ENCODE peak calls at places on chromosome 12, in seven cellular contexts. One of them, this sample, is unnamed.
A peak's percentile ranks its signal among the peaks of the same experiment; 100 is the strongest.

GRCh38 chr12:52037248-52037861 is 13.9 kb upstream of the NR4A1 start:
- DNase-seq in GM23248: peak; percentile 81
- DNase-seq in breast epithelium: peak; percentile 68
- DNase-seq in left ventricle myocardium inferior: peak; percentile 58
- DNase-seq in tibial artery: peak; percentile 91
- DNase-seq in heart left ventricle: peak; percentile 70
- DNase-seq in CD8-positive, alpha-beta T cell: no peak
- DNase-seq in this sample: no peak

GRCh38 chr12:2876431-2877046 is 435 bp downstream of the FOXM1 start:
- DNase-seq in GM23248: peak; percentile 57
- DNase-seq in breast epithelium: no peak
- DNase-seq in left ventricle myocardium inferior: no peak
- DNase-seq in tibial artery: no peak
- DNase-seq in heart left ventricle: no peak
- DNase-seq in CD8-positive, alpha-beta T cell: no peak
- DNase-seq in this sample: no peak

GRCh38 chr12:50734409-50735263 is 29.3 kb upstream of the ATF1 start:
- DNase-seq in GM23248: peak; percentile 56
- DNase-seq in breast epithelium: no peak
- DNase-seq in left ventricle myocardium inferior: no peak
- DNase-seq in tibial artery: no peak
- DNase-seq in heart left ventricle: no peak
- DNase-seq in CD8-positive, alpha-beta T cell: no peak
- DNase-seq in this sample: no peak

GRCh38 chr12:15978431-15978950 is 67.4 kb downstream of the DERA start:
- DNase-seq in GM23248: peak; percentile 44
- DNase-seq in breast epithelium: no peak
- DNase-seq in left ventricle myocardium inferior: no peak
- DNase-seq in tibial artery: no peak
- DNase-seq in heart left ventricle: no peak
- DNase-seq in CD8-positive, alpha-beta T cell: no peak
- DNase-seq in this sample: no peak

GRCh38 chr12:26295001-26295400 is 99.6 kb downstream of the SSPN start:
- DNase-seq in GM23248: no peak
- DNase-seq in breast epithelium: no peak
- DNase-seq in left ventricle myocardium inferior: no peak
- DNase-seq in tibial artery: no peak
- DNase-seq in heart left ventricle: no peak
- DNase-seq in CD8-positive, alpha-beta T cell: no peak
- DNase-seq in this sample: no peak

GRCh38 chr12:69998011-69998410 is 173.0 kb downstream of the MYRFL start:
- DNase-seq in GM23248: no peak
- DNase-seq in breast epithelium: no peak
- DNase-seq in left ventricle myocardium inferior: no peak
- DNase-seq in tibial artery: no peak
- DNase-seq in heart left ventricle: no peak
- DNase-seq in CD8-positive, alpha-beta T cell: no peak
- DNase-seq in this sample: no peak

GRCh38 chr12:2543801-2544200 is 251.0 kb upstream of the FKBP4 start:
- DNase-seq in GM23248: no peak
- DNase-seq in breast epithelium: no peak
- DNase-seq in left ventricle myocardium inferior: no peak
- DNase-seq in tibial artery: no peak
- DNase-seq in heart left ventricle: no peak
- DNase-seq in CD8-positive, alpha-beta T cell: no peak
- DNase-seq in this sample: no peak

GRCh38 chr12:59500915-59501314 is 94.9 kb upstream of the SLC16A7 start:
- DNase-seq in GM23248: no peak
- DNase-seq in breast epithelium: no peak
- DNase-seq in left ventricle myocardium inferior: no peak
- DNase-seq in tibial artery: no peak
- DNase-seq in heart left ventricle: no peak
- DNase-seq in CD8-positive, alpha-beta T cell: no peak
- DNase-seq in this sample: peak; percentile 27

GRCh38 chr12:91179315-91179714 is 3.3 kb downstream of the DCN start:
- DNase-seq in GM23248: peak; percentile 70
- DNase-seq in breast epithelium: no peak
- DNase-seq in left ventricle myocardium inferior: no peak
- DNase-seq in tibial artery: no peak
- DNase-seq in heart left ventricle: no peak
- DNase-seq in CD8-positive, alpha-beta T cell: no peak
- DNase-seq in this sample: no peak

GRCh38 chr12:65952737-65953209 is 128.5 kb downstream of the HMGA2 start:
- DNase-seq in GM23248: peak; percentile 82
- DNase-seq in breast epithelium: no peak
- DNase-seq in left ventricle myocardium inferior: no peak
- DNase-seq in tibial artery: no peak
- DNase-seq in heart left ventricle: no peak
- DNase-seq in CD8-positive, alpha-beta T cell: no peak
- DNase-seq in this sample: no peak

GRCh38 chr12:65951697-65952096 is 127.4 kb downstream of the HMGA2 start:
- DNase-seq in GM23248: no peak
- DNase-seq in breast epithelium: no peak
- DNase-seq in left ventricle myocardium inferior: no peak
- DNase-seq in tibial artery: no peak
- DNase-seq in heart left ventricle: no peak
- DNase-seq in CD8-positive, alpha-beta T cell: no peak
- DNase-seq in this sample: no peak

GRCh38 chr12:65955418-65955817 is 131.1 kb downstream of the HMGA2 start:
- DNase-seq in GM23248: no peak
- DNase-seq in breast epithelium: no peak
- DNase-seq in left ventricle myocardium inferior: no peak
- DNase-seq in tibial artery: no peak
- DNase-seq in heart left ventricle: no peak
- DNase-seq in CD8-positive, alpha-beta T cell: no peak
- DNase-seq in this sample: no peak

GRCh38 chr12:65956056-65956738 is 131.9 kb downstream of the HMGA2 start:
- DNase-seq in GM23248: peak; percentile 38
- DNase-seq in breast epithelium: no peak
- DNase-seq in left ventricle myocardium inferior: no peak
- DNase-seq in tibial artery: no peak
- DNase-seq in heart left ventricle: no peak
- DNase-seq in CD8-positive, alpha-beta T cell: no peak
- DNase-seq in this sample: no peak

DNA sequence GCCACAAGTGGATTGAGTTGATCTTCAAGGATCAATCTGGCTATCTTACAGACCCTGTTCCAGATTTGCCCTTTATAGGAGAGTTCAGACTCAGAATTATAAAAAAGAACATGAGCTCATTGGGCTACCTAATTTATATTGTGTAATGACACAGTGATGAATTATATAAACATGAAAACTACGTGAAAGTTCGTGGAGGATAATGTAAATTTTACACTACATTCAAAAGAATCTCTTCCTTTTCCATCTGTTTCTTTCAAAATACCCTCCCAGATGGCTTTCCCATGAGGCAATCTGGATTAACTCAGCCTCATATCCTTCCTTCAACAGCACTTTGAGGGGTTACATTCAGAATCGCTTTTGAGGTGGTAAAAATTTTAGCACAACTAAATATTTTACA is 129.3 kb downstream of the HMGA2 start:
- DNase-seq in GM23248: peak; percentile 54
- DNase-seq in breast epithelium: no peak
- DNase-seq in left ventricle myocardium inferior: no peak
- DNase-seq in tibial artery: no peak
- DNase-seq in heart left ventricle: no peak
- DNase-seq in CD8-positive, alpha-beta T cell: no peak
- DNase-seq in this sample: no peak
- H3K4me1 ChIP-seq in GM23248: peaks cover 71% of the 10 kb centered on the region
- H3K4me1 ChIP-seq in breast epithelium: no peaks in the 10 kb centered on the region
- H3K4me1 ChIP-seq in left ventricle myocardium inferior: peaks cover 8% of the 10 kb centered on the region
- H3K4me1 ChIP-seq in tibial artery: no peaks in the 10 kb centered on the region
- H3K4me1 ChIP-seq in heart left ventricle: peaks cover 4% of the 10 kb centered on the region
- H3K4me1 ChIP-seq in CD8-positive, alpha-beta T cell: no peaks in the 10 kb centered on the region
- H3K4me1 ChIP-seq in this sample: no peaks in the 10 kb centered on the region

GRCh38 chr12:113152835-113153814 is 3.6 kb downstream of the CFAP73 start:
- DNase-seq in GM23248: peak; percentile 83
- DNase-seq in breast epithelium: peak; percentile 63
- DNase-seq in left ventricle myocardium inferior: peak; percentile 68
- DNase-seq in tibial artery: peak; percentile 74
- DNase-seq in heart left ventricle: peak; percentile 72
- DNase-seq in CD8-positive, alpha-beta T cell: peak; percentile 24
- DNase-seq in this sample: peak; percentile 74

GRCh38 chr12:113155641-113156040 is 6.1 kb downstream of the CFAP73 start:
- DNase-seq in GM23248: no peak
- DNase-seq in breast epithelium: no peak
- DNase-seq in left ventricle myocardium inferior: no peak
- DNase-seq in tibial artery: no peak
- DNase-seq in heart left ventricle: no peak
- DNase-seq in CD8-positive, alpha-beta T cell: no peak
- DNase-seq in this sample: no peak

GRCh38 chr12:113155060-113155459 is 5.5 kb downstream of the CFAP73 start:
- DNase-seq in GM23248: no peak
- DNase-seq in breast epithelium: no peak
- DNase-seq in left ventricle myocardium inferior: no peak
- DNase-seq in tibial artery: no peak
- DNase-seq in heart left ventricle: no peak
- DNase-seq in CD8-positive, alpha-beta T cell: no peak
- DNase-seq in this sample: no peak

GRCh38 chr12:113152196-113152834 is 2.8 kb downstream of the CFAP73 start:
- DNase-seq in GM23248: no peak
- DNase-seq in breast epithelium: no peak
- DNase-seq in left ventricle myocardium inferior: no peak
- DNase-seq in tibial artery: no peak
- DNase-seq in heart left ventricle: no peak
- DNase-seq in CD8-positive, alpha-beta T cell: no peak
- DNase-seq in this sample: no peak

GRCh38 chr12:113154351-113154973 is 4.9 kb downstream of the CFAP73 start:
- DNase-seq in GM23248: peak; percentile 65
- DNase-seq in breast epithelium: no peak
- DNase-seq in left ventricle myocardium inferior: no peak
- DNase-seq in tibial artery: no peak
- DNase-seq in heart left ventricle: no peak
- DNase-seq in CD8-positive, alpha-beta T cell: no peak
- DNase-seq in this sample: no peak
- H3K4me3 ChIP-seq in GM23248: peak overlapping the region; percentile 21
- H3K4me3 ChIP-seq in breast epithelium: peak overlapping the region; percentile 25
- H3K4me3 ChIP-seq in left ventricle myocardium inferior: peak overlapping the region; percentile 40
- H3K4me3 ChIP-seq in tibial artery: no peak overlapping the region
- H3K4me3 ChIP-seq in heart left ventricle: no peak overlapping the region
- H3K4me3 ChIP-seq in CD8-positive, alpha-beta T cell: peak overlapping the region; percentile 33
- H3K4me3 ChIP-seq in this sample: no peak overlapping the region

GRCh38 chr12:120227233-120228040 is 26.5 kb upstream of the RPLP0 start:
- DNase-seq in GM23248: no peak
- DNase-seq in breast epithelium: no peak
- DNase-seq in left ventricle myocardium inferior: no peak
- DNase-seq in tibial artery: no peak
- DNase-seq in heart left ventricle: no peak
- DNase-seq in CD8-positive, alpha-beta T cell: no peak
- DNase-seq in this sample: no peak

GRCh38 chr12:120228041-120228290 is 27.1 kb upstream of the RPLP0 start:
- DNase-seq in GM23248: no peak
- DNase-seq in breast epithelium: no peak
- DNase-seq in left ventricle myocardium inferior: no peak
- DNase-seq in tibial artery: no peak
- DNase-seq in heart left ventricle: no peak
- DNase-seq in CD8-positive, alpha-beta T cell: no peak
- DNase-seq in this sample: no peak

GRCh38 chr12:120229583-120230325 is 28.8 kb upstream of the RPLP0 start:
- DNase-seq in GM23248: peak; percentile 60
- DNase-seq in breast epithelium: no peak
- DNase-seq in left ventricle myocardium inferior: no peak
- DNase-seq in tibial artery: no peak
- DNase-seq in heart left ventricle: no peak
- DNase-seq in CD8-positive, alpha-beta T cell: no peak
- DNase-seq in this sample: no peak

GRCh38 chr12:120229071-120229582 is 28.2 kb upstream of the RPLP0 start:
- DNase-seq in GM23248: no peak
- DNase-seq in breast epithelium: no peak
- DNase-seq in left ventricle myocardium inferior: no peak
- DNase-seq in tibial artery: no peak
- DNase-seq in heart left ventricle: peak; percentile 60
- DNase-seq in CD8-positive, alpha-beta T cell: no peak
- DNase-seq in this sample: no peak

GRCh38 chr12:120228291-120229070 is 27.6 kb upstream of the RPLP0 start:
- DNase-seq in GM23248: peak; percentile 86
- DNase-seq in breast epithelium: peak; percentile 75
- DNase-seq in left ventricle myocardium inferior: peak; percentile 87
- DNase-seq in tibial artery: peak; percentile 90
- DNase-seq in heart left ventricle: peak; percentile 91
- DNase-seq in CD8-positive, alpha-beta T cell: peak; percentile 82
- DNase-seq in this sample: peak; percentile 80
- H3K4me1 ChIP-seq in GM23248: peaks cover 65% of the 10 kb centered on the region
- H3K4me1 ChIP-seq in breast epithelium: peaks cover 35% of the 10 kb centered on the region
- H3K4me1 ChIP-seq in left ventricle myocardium inferior: peaks cover 99% of the 10 kb centered on the region
- H3K4me1 ChIP-seq in tibial artery: peaks cover 27% of the 10 kb centered on the region
- H3K4me1 ChIP-seq in heart left ventricle: peaks cover 79% of the 10 kb centered on the region
- H3K4me1 ChIP-seq in CD8-positive, alpha-beta T cell: peaks cover 81% of the 10 kb centered on the region
- H3K4me1 ChIP-seq in this sample: peaks cover 77% of the 10 kb centered on the region

GRCh38 chr12:42128888-42129287 is 15.8 kb downstream of the GXYLT1 start:
- DNase-seq in GM23248: no peak
- DNase-seq in breast epithelium: no peak
- DNase-seq in left ventricle myocardium inferior: no peak
- DNase-seq in tibial artery: no peak
- DNase-seq in heart left ventricle: no peak
- DNase-seq in CD8-positive, alpha-beta T cell: no peak
- DNase-seq in this sample: no peak

GRCh38 chr12:42129595-42130204 is 15.0 kb downstream of the GXYLT1 start:
- DNase-seq in GM23248: peak; percentile 83
- DNase-seq in breast epithelium: no peak
- DNase-seq in left ventricle myocardium inferior: no peak
- DNase-seq in tibial artery: no peak
- DNase-seq in heart left ventricle: no peak
- DNase-seq in CD8-positive, alpha-beta T cell: no peak
- DNase-seq in this sample: peak; percentile 38

GRCh38 chr12:42128327-42128726 is 16.3 kb downstream of the GXYLT1 start:
- DNase-seq in GM23248: peak; percentile 68
- DNase-seq in breast epithelium: no peak
- DNase-seq in left ventricle myocardium inferior: no peak
- DNase-seq in tibial artery: no peak
- DNase-seq in heart left ventricle: no peak
- DNase-seq in CD8-positive, alpha-beta T cell: no peak
- DNase-seq in this sample: no peak

GRCh38 chr12:42126963-42127362 is 17.7 kb downstream of the GXYLT1 start:
- DNase-seq in GM23248: no peak
- DNase-seq in breast epithelium: no peak
- DNase-seq in left ventricle myocardium inferior: no peak
- DNase-seq in tibial artery: no peak
- DNase-seq in heart left ventricle: no peak
- DNase-seq in CD8-positive, alpha-beta T cell: no peak
- DNase-seq in this sample: no peak

DNA sequence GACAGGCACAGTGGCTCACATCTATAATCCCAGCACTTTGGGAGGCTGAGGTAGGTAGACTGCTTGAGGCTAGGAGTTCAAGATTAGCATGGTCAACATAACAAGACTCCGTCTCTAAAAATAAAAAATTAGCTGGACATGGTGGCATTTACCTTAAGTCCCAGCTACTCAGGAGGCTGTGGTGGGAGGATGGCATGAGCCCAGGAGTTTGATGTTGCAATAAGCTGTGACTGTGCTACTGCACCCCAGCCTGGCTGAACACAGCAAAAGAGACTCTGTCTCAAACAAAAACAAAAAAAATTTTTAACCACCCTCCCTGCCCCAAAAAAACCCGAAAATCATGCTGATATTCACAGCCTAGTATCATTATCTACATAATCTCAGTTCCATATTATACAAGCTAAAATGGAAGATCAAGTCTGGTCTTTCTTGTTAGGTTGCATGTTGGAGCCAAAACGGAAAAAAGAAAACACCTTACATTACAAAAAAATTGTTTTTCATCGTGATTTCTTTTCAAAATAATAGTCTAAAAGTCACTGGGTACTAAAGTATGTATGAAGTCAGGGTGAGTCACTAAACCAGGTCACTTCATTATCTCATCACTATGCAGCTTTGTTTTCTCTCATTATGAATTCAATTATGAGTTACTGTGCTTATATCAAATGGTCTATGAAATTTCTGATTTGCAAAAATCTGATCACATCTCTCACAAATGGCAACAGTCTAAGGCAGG is 13.8 kb downstream of the GXYLT1 start:
- DNase-seq in GM23248: peak; percentile 83
- DNase-seq in breast epithelium: peak; percentile 50
- DNase-seq in left ventricle myocardium inferior: no peak
- DNase-seq in tibial artery: peak; percentile 73
- DNase-seq in heart left ventricle: peak; percentile 36
- DNase-seq in CD8-positive, alpha-beta T cell: no peak
- DNase-seq in this sample: no peak
- H3K4me3 ChIP-seq in GM23248: peak overlapping the region; percentile 71
- H3K4me3 ChIP-seq in breast epithelium: no peak overlapping the region
- H3K4me3 ChIP-seq in left ventricle myocardium inferior: no peak overlapping the region
- H3K4me3 ChIP-seq in tibial artery: no peak overlapping the region
- H3K4me3 ChIP-seq in heart left ventricle: no peak overlapping the region
- H3K4me3 ChIP-seq in CD8-positive, alpha-beta T cell: no peak overlapping the region
- H3K4me3 ChIP-seq in this sample: no peak overlapping the region